ENCODE peak calls at places on chromosomes 16 and 17, in four cellular contexts. I, F, Q and G are unnamed samples.
A peak's percentile ranks its signal among the peaks of the same experiment; 100 is the strongest.

GRCh38 chr17:50841949-50842354 is 6.6 kb downstream of the WFIKKN2 start:
- DNase-seq in F (peak; percentile 58), I (peak; percentile 58), Q (peak; percentile 84), G (peak; percentile 89)

GRCh38 chr16:27244363-27244755 is 24.2 kb downstream of the NSMCE1 start:
- DNase-seq in I (no peak), F (no peak), Q (no peak), G (no peak)

GRCh38 chr16:68246121-68246520 is 948 bp downstream of the PLA2G15 start:
- DNase-seq in F (no peak), I (no peak), Q (no peak), G (no peak)

GRCh38 chr16:49280022-49280741 is 1.5 kb downstream of the CBLN1 start:
- DNase-seq in Q (no peak), F (no peak), I (peak; percentile 26), G (no peak)

GRCh38 chr17:28338056-28338768 is 2.7 kb downstream of the TNFAIP1 start:
- DNase-seq in Q (no peak), I (no peak), F (peak; percentile 86), G (no peak)

GRCh38 chr16:9297437-9298113 is 206.1 kb downstream of the HAPSTR1 start:
- DNase-seq in F (no peak), Q (peak; percentile 73), I (peak; percentile 29), G (no peak)

GRCh38 chr17:4744999-4745969 is 5.6 kb upstream of the CXCL16 start:
- DNase-seq in Q (peak; percentile 72), I (no peak), F (no peak), G (no peak)

GRCh38 chr17:8912060-8912981 is 44.8 kb upstream of the PIK3R6 start:
- DNase-seq in Q (no peak), I (no peak), F (no peak), G (no peak)

GRCh38 chr16:24130494-24131085 is 125.5 kb upstream of the CACNG3 start:
- DNase-seq in Q (no peak), F (no peak), I (no peak), G (no peak)

GRCh38 chr16:4272114-4272954 is 489 bp downstream of the TFAP4 start:
- DNase-seq in Q (peak; percentile 66), F (no peak), I (peak; percentile 36), G (peak; percentile 67)

GRCh38 chr17:63178530-63178929 is 212.5 kb downstream of the TANC2 start:
- DNase-seq in F (peak; percentile 74), Q (no peak), I (no peak), G (peak; percentile 59)

GRCh38 chr17:14321476-14321949 is 20.6 kb downstream of the HS3ST3B1 start:
- DNase-seq in F (no peak), I (no peak), Q (no peak), G (no peak)

GRCh38 chr16:78324649-78325274 is 225.3 kb downstream of the WWOX start:
- DNase-seq in F (no peak), I (no peak), Q (peak; percentile 3), G (no peak)

GRCh38 chr16:23132921-23133532 is 16.2 kb downstream of the USP31 start:
- DNase-seq in I (no peak), F (peak; percentile 28), Q (no peak), G (peak; percentile 43)

GRCh38 chr16:88807142-88807625 is 3.6 kb downstream of the CDT1 start:
- DNase-seq in F (no peak), I (no peak), Q (no peak), G (no peak)

GRCh38 chr17:78771758-78772382 is 10.2 kb downstream of the CYTH1 start:
- DNase-seq in I (peak; percentile 67), Q (no peak), F (no peak), G (no peak)

GRCh38 chr17:78779848-78780247 is 2.2 kb downstream of the CYTH1 start:
- DNase-seq in F (no peak), Q (no peak), I (peak; percentile 84), G (no peak)

GRCh38 chr17:78777886-78778285 is 4.2 kb downstream of the CYTH1 start:
- DNase-seq in Q (no peak), I (no peak), F (no peak), G (no peak)

GRCh38 chr17:78774456-78774855 is 7.6 kb downstream of the CYTH1 start:
- DNase-seq in Q (no peak), I (no peak), F (no peak), G (no peak)

GRCh38 chr17:78774956-78775571 is 7.0 kb downstream of the CYTH1 start:
- DNase-seq in Q (no peak), F (no peak), I (peak; percentile 56), G (no peak)
- H3K4me3 ChIP-seq in Q (no peak overlapping the region), F (peak overlapping the region; percentile 10), I (peak overlapping the region; percentile 60), G (no peak overlapping the region)

DNA sequence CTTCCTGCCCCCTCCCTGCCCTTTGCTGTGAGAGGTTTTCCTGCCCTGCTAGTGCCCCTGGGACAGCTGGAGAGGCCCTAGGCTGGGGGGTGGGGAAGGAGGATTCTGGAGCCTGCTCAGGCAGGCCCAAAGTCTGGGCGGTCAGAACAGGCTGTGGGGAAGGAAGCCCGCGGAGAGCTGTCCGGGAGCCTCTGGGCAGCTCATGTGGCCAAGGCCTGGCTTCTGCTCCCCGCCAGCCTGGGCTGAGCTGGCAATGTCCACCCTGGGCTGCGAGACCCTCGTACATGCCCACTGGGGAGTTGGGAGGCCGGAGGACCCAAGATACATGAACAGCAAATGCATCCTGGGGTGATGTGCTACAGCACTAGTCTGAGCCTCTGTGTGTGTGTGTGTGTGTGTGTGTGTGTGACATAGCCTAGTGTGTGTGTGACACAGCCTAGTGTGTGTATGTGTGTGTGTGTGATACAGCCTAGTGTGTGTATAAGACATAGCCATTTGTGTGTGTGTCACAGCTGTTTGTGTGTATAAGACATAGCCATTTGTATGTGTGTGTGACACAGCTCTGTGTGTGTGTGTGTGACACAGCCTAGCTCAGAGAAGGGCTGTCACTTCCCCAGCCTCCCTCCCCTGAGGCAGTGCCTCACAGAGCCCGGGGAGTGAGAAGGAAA is 201.4 kb upstream of the CIBAR2 start:
- DNase-seq in I (no peak), F (peak; percentile 21), Q (no peak), G (peak; percentile 28)
- H3K9ac ChIP-seq in I (no peak overlapping the region), F (no peak overlapping the region), Q (no peak overlapping the region), G (peak overlapping the region; percentile 49)

DNA sequence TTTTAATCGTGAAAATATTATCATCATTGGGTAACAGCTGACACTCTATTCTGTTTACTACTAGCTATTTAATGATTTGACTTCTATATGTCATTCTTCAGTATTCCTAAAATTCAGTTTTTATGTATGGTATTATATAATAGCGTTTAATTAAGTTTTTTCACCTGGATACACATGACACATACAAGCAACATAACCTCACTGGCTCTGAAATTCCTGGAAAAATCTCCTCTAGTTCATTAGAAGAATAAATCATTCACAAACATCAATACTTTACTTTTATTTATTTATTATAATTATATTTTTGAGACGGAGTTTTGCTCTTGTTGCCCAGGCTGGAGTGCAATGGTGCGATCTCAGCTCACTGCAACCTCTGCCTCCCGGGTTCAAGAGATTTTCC is 44.0 kb downstream of the AKAP10 start:
- DNase-seq in F (no peak), Q (no peak), I (no peak), G (no peak)
- H3K36me3 ChIP-seq in F (peaks cover 48% of the 10 kb centered on the region), Q (peaks cover 63% of the 10 kb centered on the region), I (peaks cover 12% of the 10 kb centered on the region), G (peaks cover 71% of the 10 kb centered on the region)

GRCh38 chr17:42051013-42051400 is 606 bp upstream of the C17orf113 start:
- DNase-seq in Q (no peak), F (no peak), I (no peak), G (no peak)
- H3K4me3 ChIP-seq in Q (peak overlapping the region; percentile 52), F (no peak overlapping the region), I (peak overlapping the region; percentile 36), G (peak overlapping the region; percentile 50)

DNA sequence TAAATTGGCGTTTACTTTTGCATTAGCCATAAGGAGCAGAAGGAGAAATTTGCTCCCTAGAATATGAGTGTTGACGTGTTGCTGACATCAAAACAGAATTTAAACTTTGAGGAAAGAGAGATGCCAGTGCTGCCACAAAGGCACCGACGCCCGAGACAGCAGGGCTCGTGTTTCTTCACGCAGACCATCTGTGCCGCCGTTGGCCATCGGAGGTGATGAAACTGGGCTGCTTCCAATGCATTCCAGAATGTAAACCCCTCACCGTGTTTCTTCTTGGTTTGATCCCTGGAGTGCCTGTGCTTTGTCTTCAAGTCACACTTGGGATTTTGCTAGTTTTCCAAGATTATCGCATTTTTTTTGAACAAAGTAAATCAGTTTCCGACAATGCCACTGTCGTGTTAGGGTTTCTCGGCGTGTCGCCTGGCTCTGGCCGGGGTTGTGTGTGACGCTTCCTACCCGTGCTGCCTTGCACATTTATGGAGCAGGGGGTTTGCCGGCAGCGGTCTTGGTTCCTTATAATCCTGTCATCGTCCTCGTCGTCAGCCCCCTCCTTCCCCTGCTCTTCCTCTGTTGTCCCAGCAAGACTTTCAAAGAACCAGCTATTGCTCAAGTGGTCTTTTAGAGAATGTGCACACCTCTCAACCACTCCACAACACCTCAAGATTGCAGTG is 103.9 kb downstream of the METRNL start:
- DNase-seq in Q (no peak), F (no peak), I (no peak), G (no peak)
- H3K9ac ChIP-seq in Q (no peak overlapping the region), F (no peak overlapping the region), I (no peak overlapping the region), G (no peak overlapping the region)

DNA sequence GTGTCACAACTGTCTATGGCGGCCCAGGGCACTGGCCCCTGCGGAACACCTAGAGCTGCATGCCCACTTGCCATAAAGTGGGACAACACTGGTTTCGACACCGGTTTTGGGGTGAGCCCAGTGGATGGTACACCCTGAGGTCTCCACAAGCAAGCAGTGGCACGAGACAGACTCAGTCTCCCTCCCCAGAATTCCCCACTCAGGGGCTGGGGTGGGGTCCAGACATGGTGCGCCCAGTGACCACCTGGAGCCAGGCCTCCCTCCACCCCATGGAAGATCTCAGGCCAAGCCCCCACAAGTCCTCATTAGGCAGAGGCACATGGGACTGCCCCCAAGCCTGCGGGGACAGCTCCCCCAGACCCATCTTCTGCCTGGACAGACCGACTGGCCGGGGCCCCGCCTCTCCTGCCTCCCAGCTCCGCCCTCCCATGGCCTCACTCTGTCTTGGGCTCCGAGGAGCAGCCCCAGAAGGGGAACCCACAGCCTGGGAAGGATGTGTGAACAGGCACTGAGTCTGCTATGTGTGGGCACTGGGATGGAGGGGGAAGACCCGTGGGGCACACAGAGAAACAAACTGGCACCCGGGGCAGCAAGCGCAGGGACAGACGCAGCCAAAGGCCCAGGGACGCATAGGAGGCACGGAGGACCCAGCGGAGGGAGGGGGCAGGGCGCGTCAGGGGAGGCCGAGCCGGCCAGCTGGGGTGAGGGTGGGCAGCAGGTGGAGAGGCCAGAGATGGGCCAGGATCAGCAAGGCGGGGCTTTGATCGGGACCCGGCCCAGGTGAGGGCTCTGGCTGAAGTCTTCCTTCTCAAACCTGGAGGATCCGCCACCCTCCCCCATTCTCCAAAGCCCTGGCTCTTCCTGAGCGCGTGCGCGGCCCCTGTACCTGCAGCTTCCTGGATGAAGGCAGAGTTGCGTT is 2.8 kb downstream of the TEPSIN start:
- DNase-seq in I (no peak), Q (no peak), F (no peak), G (no peak)
- H3K36me3 ChIP-seq in I (no peaks in the 10 kb centered on the region), Q (peaks cover 17% of the 10 kb centered on the region), F (peaks cover 17% of the 10 kb centered on the region), G (peaks cover 24% of the 10 kb centered on the region)

DNA sequence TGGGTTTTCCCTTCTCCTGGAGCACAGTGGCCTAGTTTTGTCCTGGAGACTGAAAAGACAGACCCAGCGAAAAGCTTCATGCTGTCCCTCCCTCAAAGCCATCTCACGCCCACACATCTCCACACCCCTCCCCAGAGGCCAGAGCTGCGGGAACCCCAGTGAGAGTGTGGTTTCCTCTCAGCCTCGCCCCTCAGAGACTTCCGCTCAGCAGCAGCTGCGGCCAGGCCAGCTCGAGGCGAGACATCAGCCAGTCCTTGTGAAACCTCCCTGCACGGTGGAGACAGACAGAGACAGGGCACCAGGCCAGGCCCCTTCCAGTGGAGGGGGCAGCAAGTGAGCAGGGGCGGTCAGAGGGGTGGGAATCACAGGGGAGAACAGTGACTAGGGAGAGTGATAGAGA is 77.0 kb upstream of the TNRC6C start:
- DNase-seq in Q (peak; percentile 58), F (peak; percentile 28), I (peak; percentile 93), G (peak; percentile 65)
- H3K4me3 ChIP-seq in Q (no peak overlapping the region), F (no peak overlapping the region), I (no peak overlapping the region), G (no peak overlapping the region)

GRCh38 chr17:75079023-75079373 is 8.8 kb upstream of the SLC16A5 start:
- DNase-seq in F (no peak), I (no peak), Q (no peak), G (no peak)
- H3K9ac ChIP-seq in F (no peak overlapping the region), I (no peak overlapping the region), Q (no peak overlapping the region), G (no peak overlapping the region)